ENCODE peak calls at places on chromosomes 6 and 20, in nine cellular contexts. P is uterus, I is PC-9, Q is fibroblast of lung, M is heart left ventricle, J is stomach, R is H1, E is GM12878, C is IMR-90. U is an unnamed sample.

GRCh38 chr6:125009578-125009977 is 47.3 kb downstream of the RNF217 start:
- DNase-seq in P (no peak), I (no peak), Q (peak), M (no peak), J (no peak), R (no peak), E (no peak), C (peak), U (no peak)

GRCh38 chr20:15446373-15446772 is 1109.0 kb upstream of the FLRT3 start:
- DNase-seq in P (peak), I (no peak), Q (peak), M (peak), J (no peak), R (no peak), E (no peak), C (no peak), U (no peak)

GRCh38 chr20:24953204-24953565 is 4.1 kb downstream of the CST7 start:
- DNase-seq in P (no peak), I (no peak), Q (no peak), M (no peak), J (no peak), R (peak), E (no peak), C (no peak), U (no peak)

GRCh38 chr6:82441047-82441770 is 77.6 kb downstream of the TPBG start:
- DNase-seq in P (no peak), I (no peak), Q (no peak), M (no peak), J (no peak), R (no peak), E (no peak), C (no peak), U (no peak)

GRCh38 chr6:127550403-127550802 is 26.6 kb upstream of the C6orf58 start:
- DNase-seq in P (no peak), I (no peak), Q (peak), M (no peak), J (no peak), R (no peak), E (no peak), C (peak), U (no peak)

GRCh38 chr20:17281478-17281877 is 54.6 kb downstream of the PCSK2 start:
- DNase-seq in P (no peak), I (no peak), Q (peak), M (no peak), J (no peak), R (peak), E (no peak), C (peak), U (peak)

GRCh38 chr6:168606722-168607121 is 165.7 kb downstream of the SMOC2 start:
- DNase-seq in P (no peak), I (no peak), Q (no peak), M (no peak), J (no peak), R (peak), E (no peak), C (no peak), U (no peak)

GRCh38 chr6:121305957-121306607 is 28.2 kb downstream of the TBC1D32 start:
- DNase-seq in P (no peak), I (peak), Q (peak), M (no peak), J (no peak), R (no peak), E (no peak), C (peak), U (peak)

GRCh38 chr20:32982617-32983458 is 21.4 kb downstream of the SUN5 start:
- DNase-seq in P (no peak), I (no peak), Q (no peak), M (peak), J (peak), R (no peak), E (no peak), C (no peak), U (peak)

GRCh38 chr6:138514860-138515540 is 15.7 kb upstream of the NHSL1 start:
- DNase-seq in P (no peak), I (no peak), Q (no peak), M (no peak), J (no peak), R (no peak), E (no peak), C (no peak), U (no peak)

GRCh38 chr20:62961799-62962198 is 9.3 kb downstream of the SLC17A9 start:
- DNase-seq in P (no peak), I (no peak), Q (no peak), M (no peak), J (no peak), R (no peak), E (no peak), C (no peak), U (no peak)

GRCh38 chr6:135088818-135089809 is 34.5 kb upstream of the HBS1L start:
- DNase-seq in P (no peak), I (no peak), Q (peak), M (no peak), J (no peak), R (no peak), E (peak), C (peak), U (peak)

GRCh38 chr20:49187330-49188100 is 619 bp downstream of the STAU1 start:
- DNase-seq in P (peak), I (no peak), Q (peak), M (peak), J (peak), R (no peak), E (no peak), C (no peak), U (peak)

GRCh38 chr6:46704562-46704961 is 16.9 kb downstream of the TDRD6 start:
- DNase-seq in P (no peak), I (peak), Q (peak), M (no peak), J (no peak), R (no peak), E (no peak), C (no peak), U (peak)

GRCh38 chr6:39731565-39731964 is 6.4 kb upstream of the KIF6 start:
- DNase-seq in P (no peak), I (no peak), Q (no peak), M (no peak), J (no peak), R (no peak), E (no peak), C (no peak), U (no peak)
- TF ChIP-seq CTCF in P (no peak), I (no peak), Q (peak), M (no peak), J (no peak), R (peak), E (no peak), C (no peak), U (no peak)

DNA sequence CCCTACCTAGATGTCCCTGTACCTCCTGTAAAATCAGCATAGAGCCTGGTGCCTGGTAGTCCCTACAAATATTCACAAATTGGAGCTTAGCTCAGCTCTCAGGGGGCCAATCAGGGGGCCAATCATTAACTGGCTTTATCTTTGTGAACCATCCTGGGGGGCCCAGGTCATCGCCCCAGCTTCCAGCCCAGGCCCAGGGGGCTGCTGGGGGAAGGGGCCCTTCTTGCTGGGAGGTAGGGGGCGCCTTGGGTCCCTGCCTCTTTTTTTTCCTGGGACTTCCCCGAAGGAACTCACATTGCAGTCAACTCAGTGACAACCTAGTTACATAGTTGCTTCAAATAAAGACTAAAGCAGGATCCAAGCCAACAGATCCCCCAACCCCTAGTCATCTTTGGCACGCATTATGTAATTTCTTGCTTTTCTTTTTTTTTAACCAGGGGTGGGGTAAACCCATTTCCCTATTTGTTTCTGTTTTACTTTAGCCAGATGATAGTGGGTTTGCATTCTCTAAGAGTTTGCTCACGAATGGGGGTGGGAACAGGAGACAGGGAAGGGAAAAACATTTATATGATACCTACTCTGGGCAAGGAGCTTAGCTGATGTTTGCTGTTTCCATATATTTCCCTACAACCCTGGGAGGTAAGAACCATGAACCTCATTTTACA is 6.7 kb upstream of the VEGFA start:
- DNase-seq in P (no peak), I (no peak), Q (peak), M (no peak), J (no peak), R (no peak), E (no peak), C (peak), U (no peak)
- TF ChIP-seq CTCF in P (no peak), I (no peak), Q (no peak), M (no peak), J (no peak), R (no peak), E (no peak), C (peak), U (peak)

DNA sequence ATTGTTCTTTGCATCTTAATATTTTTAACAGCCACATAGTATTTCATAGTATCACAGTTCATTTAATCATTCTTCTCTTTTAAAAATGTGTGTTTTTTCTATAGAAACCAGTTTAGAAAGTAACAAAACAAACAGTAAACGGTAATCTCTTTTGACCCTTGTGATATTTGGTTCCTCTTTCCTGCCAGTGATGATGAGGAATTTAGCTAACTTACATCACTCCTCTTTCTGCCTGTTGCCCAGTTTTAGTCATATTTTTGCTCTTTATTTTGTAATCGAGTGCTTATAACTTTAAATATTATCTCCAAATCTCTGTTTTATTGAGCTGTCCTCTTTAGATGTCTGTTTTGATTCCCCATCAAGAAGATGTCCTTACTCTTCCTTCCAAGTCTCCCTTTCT is 38.1 kb upstream of the ZBTB24 start:
- DNase-seq in P (no peak), I (no peak), Q (no peak), M (no peak), J (no peak), R (no peak), E (no peak), C (no peak), U (no peak)
- TF ChIP-seq CTCF in P (no peak), I (no peak), Q (no peak), M (no peak), J (no peak), R (no peak), E (no peak), C (no peak), U (no peak)

GRCh38 chr6:42890311-42891198 is 11.1 kb downstream of the RPL7L1 start:
- DNase-seq in P (peak), I (peak), Q (peak), M (peak), J (peak), R (peak), E (peak), C (peak), U (peak)
- TF ChIP-seq CTCF in P (no peak), I (no peak), Q (no peak), M (no peak), J (no peak), R (no peak), E (no peak), C (no peak), U (no peak)

GRCh38 chr20:51600016-51600420 is 57.5 kb upstream of the NFATC2 start:
- DNase-seq in P (no peak), I (no peak), Q (no peak), M (no peak), J (no peak), R (no peak), E (no peak), C (no peak), U (no peak)
- TF ChIP-seq CTCF in P (no peak), I (no peak), Q (no peak), M (no peak), J (no peak), R (no peak), E (no peak), C (no peak), U (no peak)

GRCh38 chr6:36850001-36850400 is 10.8 kb upstream of the CPNE5 start:
- DNase-seq in P (no peak), I (no peak), Q (no peak), M (no peak), J (no peak), R (no peak), E (no peak), C (no peak), U (no peak)

GRCh38 chr6:36851632-36852031 is 12.4 kb upstream of the CPNE5 start:
- DNase-seq in P (peak), I (no peak), Q (no peak), M (no peak), J (no peak), R (no peak), E (no peak), C (no peak), U (no peak)

GRCh38 chr6:36851149-36851614 is 11.9 kb upstream of the CPNE5 start:
- DNase-seq in P (peak), I (peak), Q (peak), M (peak), J (peak), R (peak), E (no peak), C (peak), U (peak)

GRCh38 chr6:36853325-36853724 is 14.1 kb upstream of the CPNE5 start:
- DNase-seq in P (peak), I (peak), Q (peak), M (no peak), J (no peak), R (no peak), E (no peak), C (peak), U (no peak)

GRCh38 chr6:36852481-36853147 is 13.4 kb upstream of the CPNE5 start:
- DNase-seq in P (no peak), I (peak), Q (peak), M (no peak), J (no peak), R (no peak), E (no peak), C (peak), U (no peak)
- TF ChIP-seq CTCF in P (no peak), I (no peak), Q (no peak), M (no peak), J (no peak), R (no peak), E (no peak), C (peak), U (no peak)

GRCh38 chr20:45100563-45101245 is at the start of gene KCNS1:
- DNase-seq in P (no peak), I (no peak), Q (peak), M (no peak), J (no peak), R (peak), E (no peak), C (no peak), U (peak)
- TF ChIP-seq CTCF in P (no peak), I (no peak), Q (no peak), M (no peak), J (no peak), R (peak), E (no peak), C (no peak), U (no peak)

DNA sequence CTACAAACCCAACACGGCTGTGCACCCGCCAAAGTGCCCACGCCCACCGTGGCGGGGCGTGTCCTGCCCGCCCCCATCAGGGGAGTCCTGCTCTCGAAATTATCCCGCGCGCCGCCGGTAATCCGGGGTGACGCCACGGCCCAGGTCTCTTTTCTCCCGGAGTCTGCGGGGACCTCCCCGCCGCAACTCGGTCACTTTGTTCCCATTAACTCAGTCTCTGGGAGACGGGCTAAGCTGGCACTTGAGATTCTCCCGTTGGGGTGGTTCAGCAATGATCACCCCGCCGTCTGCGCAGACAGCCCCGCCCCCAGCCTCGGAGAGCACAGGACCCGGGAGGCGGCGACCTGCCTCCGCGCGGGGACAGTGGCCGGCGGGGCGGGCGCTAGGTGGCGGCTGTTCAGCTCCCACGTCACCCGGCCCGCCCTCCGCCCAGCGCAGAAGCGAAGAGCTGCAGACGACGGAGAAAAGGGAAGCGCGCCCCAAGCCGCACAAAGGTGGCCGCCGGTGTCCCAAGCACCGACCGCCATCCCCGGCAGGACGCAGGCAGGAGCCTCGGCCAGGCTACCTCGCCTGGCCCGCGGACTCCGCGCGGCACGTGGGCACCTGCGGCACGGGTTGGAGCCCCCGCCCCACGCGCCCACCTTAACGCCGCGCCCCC is 31.5 kb downstream of the SF3B5 start:
- DNase-seq in P (peak), I (peak), Q (peak), M (peak), J (peak), R (peak), E (peak), C (no peak), U (peak)
- TF ChIP-seq CTCF in P (peak), I (peak), Q (no peak), M (no peak), J (peak), R (peak), E (peak), C (no peak), U (no peak)

GRCh38 chr6:33702345-33702977 is 9.0 kb downstream of the UQCC2 start:
- DNase-seq in P (no peak), I (peak), Q (peak), M (no peak), J (peak), R (no peak), E (no peak), C (peak), U (peak)
- TF ChIP-seq CTCF in P (peak), I (peak), Q (peak), M (no peak), J (peak), R (peak), E (peak), C (peak), U (peak)